ENCODE peak calls at places on chromosomes 12 and 14, in four cellular contexts. One of them, this sample, is unnamed. For H3K36me3 and H3K9me3, the result is how much of the 10 kb centered on the place peaks cover.

GRCh38 chr12:20492251-20492728 is 124.0 kb downstream of the PDE3A start:
- DNase-seq in HepG2: no peak
- DNase-seq in right atrium auricular region: no peak
- DNase-seq in fibroblast of lung: peak
- DNase-seq in this sample: no peak

GRCh38 chr12:9640024-9640423 is 29.5 kb upstream of the CLEC2D start:
- DNase-seq in right atrium auricular region: no peak
- DNase-seq in fibroblast of lung: no peak
- DNase-seq in HepG2: no peak
- DNase-seq in this sample: no peak

GRCh38 chr12:124073636-124074035 is 100.6 kb downstream of the ZNF664 start:
- DNase-seq in fibroblast of lung: peak
- DNase-seq in HepG2: no peak
- DNase-seq in right atrium auricular region: no peak
- DNase-seq in this sample: no peak

GRCh38 chr12:65999564-66000280 is 130.8 kb downstream of the LLPH start:
- DNase-seq in HepG2: no peak
- DNase-seq in right atrium auricular region: no peak
- DNase-seq in fibroblast of lung: peak
- DNase-seq in this sample: no peak

GRCh38 chr12:122888232-122888752 is 7.6 kb downstream of the VPS37B start:
- DNase-seq in HepG2: peak
- DNase-seq in fibroblast of lung: peak
- DNase-seq in right atrium auricular region: peak
- DNase-seq in this sample: peak

GRCh38 chr14:60590907-60591510 is 58.3 kb downstream of the SIX1 start:
- DNase-seq in fibroblast of lung: peak
- DNase-seq in HepG2: no peak
- DNase-seq in right atrium auricular region: no peak
- DNase-seq in this sample: no peak

GRCh38 chr14:79074501-79074900 is 904.3 kb downstream of the NRXN3 start:
- DNase-seq in fibroblast of lung: no peak
- DNase-seq in HepG2: no peak
- DNase-seq in right atrium auricular region: no peak
- DNase-seq in this sample: no peak

GRCh38 chr12:52171950-52172512 is 19.8 kb downstream of the KRT80 start:
- DNase-seq in right atrium auricular region: no peak
- DNase-seq in fibroblast of lung: peak
- DNase-seq in HepG2: peak
- DNase-seq in this sample: peak

GRCh38 chr12:125193798-125194562 is 128.7 kb downstream of the AACS start:
- DNase-seq in HepG2: no peak
- DNase-seq in right atrium auricular region: no peak
- DNase-seq in fibroblast of lung: peak
- DNase-seq in this sample: no peak

GRCh38 chr14:37369446-37369845 is 171.7 kb downstream of the MIPOL1 start:
- DNase-seq in fibroblast of lung: no peak
- DNase-seq in HepG2: peak
- DNase-seq in right atrium auricular region: no peak
- DNase-seq in this sample: no peak

GRCh38 chr14:105844047-105844630 is 317.8 kb downstream of the TMEM121 start:
- DNase-seq in right atrium auricular region: peak
- DNase-seq in HepG2: no peak
- DNase-seq in fibroblast of lung: no peak
- DNase-seq in this sample: no peak

GRCh38 chr12:72346331-72346944 is 74.3 kb downstream of the TRHDE start:
- DNase-seq in right atrium auricular region: no peak
- DNase-seq in HepG2: peak
- DNase-seq in fibroblast of lung: peak
- DNase-seq in this sample: peak

GRCh38 chr12:22733756-22734155 is 108.8 kb downstream of the ETNK1 start:
- DNase-seq in right atrium auricular region: no peak
- DNase-seq in HepG2: no peak
- DNase-seq in fibroblast of lung: peak
- DNase-seq in this sample: no peak

GRCh38 chr12:45598761-45599160 is 130.7 kb upstream of the ARID2 start:
- DNase-seq in fibroblast of lung: no peak
- DNase-seq in HepG2: no peak
- DNase-seq in right atrium auricular region: no peak
- DNase-seq in this sample: no peak

GRCh38 chr14:38044710-38045109 is 163.0 kb upstream of the SSTR1 start:
- DNase-seq in fibroblast of lung: no peak
- DNase-seq in right atrium auricular region: no peak
- DNase-seq in HepG2: no peak
- DNase-seq in this sample: no peak

GRCh38 chr14:31950760-31951637 is 126.1 kb upstream of the ARHGAP5 start:
- DNase-seq in fibroblast of lung: peak
- DNase-seq in right atrium auricular region: peak
- DNase-seq in HepG2: no peak
- DNase-seq in this sample: no peak

GRCh38 chr12:2697057-2697456 is 97.7 kb upstream of the FKBP4 start:
- DNase-seq in right atrium auricular region: no peak
- DNase-seq in HepG2: no peak
- DNase-seq in fibroblast of lung: no peak
- DNase-seq in this sample: no peak

GRCh38 chr12:54300732-54301427 is at the start of gene NFE2:
- DNase-seq in HepG2: peak
- DNase-seq in fibroblast of lung: peak
- DNase-seq in right atrium auricular region: no peak
- DNase-seq in this sample: peak

GRCh38 chr12:119758695-119759094 is 90.8 kb downstream of the PRKAB1 start:
- DNase-seq in HepG2: no peak
- DNase-seq in right atrium auricular region: no peak
- DNase-seq in fibroblast of lung: no peak
- DNase-seq in this sample: no peak

GRCh38 chr12:119762619-119763018 is 94.7 kb downstream of the PRKAB1 start:
- DNase-seq in right atrium auricular region: no peak
- DNase-seq in fibroblast of lung: no peak
- DNase-seq in HepG2: no peak
- DNase-seq in this sample: no peak

DNA sequence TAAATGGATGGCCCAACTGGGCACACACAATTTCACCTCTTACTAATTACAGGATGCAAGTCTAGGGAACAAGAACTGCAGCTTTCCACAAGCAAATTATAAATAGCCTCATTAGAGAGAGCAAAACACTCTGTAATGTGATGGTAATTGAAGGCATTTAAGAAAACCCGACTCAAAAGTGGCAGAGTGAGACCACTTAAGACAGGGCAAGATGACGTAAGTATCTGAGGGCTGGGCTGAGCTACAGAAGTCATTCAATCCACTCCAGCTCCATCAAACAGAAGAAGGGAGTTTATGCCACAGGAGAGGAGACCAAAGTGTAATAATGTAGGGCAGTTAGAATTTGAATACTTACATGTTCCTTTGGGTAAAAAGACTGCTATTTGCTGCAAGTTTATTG is 90.3 kb downstream of the PRKAB1 start:
- DNase-seq in HepG2: no peak
- DNase-seq in right atrium auricular region: no peak
- DNase-seq in fibroblast of lung: no peak
- DNase-seq in this sample: no peak
- H3K36me3 ChIP-seq in HepG2: under half
- H3K36me3 ChIP-seq in right atrium auricular region: under half
- H3K36me3 ChIP-seq in fibroblast of lung: under half
- H3K36me3 ChIP-seq in this sample: under half

GRCh38 chr12:68118096-68118755 is 41.3 kb downstream of the IFNG start:
- DNase-seq in right atrium auricular region: no peak
- DNase-seq in HepG2: no peak
- DNase-seq in fibroblast of lung: no peak
- DNase-seq in this sample: no peak
- TF ChIP-seq CTCF in right atrium auricular region: no peak
- TF ChIP-seq CTCF in HepG2: no peak
- TF ChIP-seq CTCF in fibroblast of lung: no peak
- TF ChIP-seq CTCF in this sample: no peak

GRCh38 chr12:89162704-89163261 is 189.5 kb downstream of the DUSP6 start:
- DNase-seq in HepG2: no peak
- DNase-seq in fibroblast of lung: peak
- DNase-seq in right atrium auricular region: peak
- DNase-seq in this sample: no peak
- H3K9me3 ChIP-seq in HepG2: under half
- H3K9me3 ChIP-seq in fibroblast of lung: under half
- H3K9me3 ChIP-seq in right atrium auricular region: under half
- H3K9me3 ChIP-seq in this sample: under half

DNA sequence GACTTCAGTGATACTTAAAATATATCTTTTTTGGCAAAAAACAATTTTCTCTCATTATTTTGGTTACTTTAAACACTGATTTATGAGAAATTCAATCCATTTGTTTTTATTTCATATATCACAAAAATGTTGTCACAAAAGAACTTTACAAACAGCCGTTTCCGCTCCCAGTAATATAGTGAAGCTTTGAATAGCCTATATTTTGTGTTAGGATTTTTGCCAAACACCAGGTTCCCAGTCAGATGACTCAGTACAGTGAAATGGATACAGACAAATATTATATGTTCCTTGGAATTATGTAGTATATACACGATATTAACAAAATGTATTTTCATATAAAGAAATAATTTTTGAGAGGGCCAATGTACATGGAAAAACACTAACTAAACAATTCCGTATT is 411.1 kb downstream of the CCER1 start:
- DNase-seq in right atrium auricular region: no peak
- DNase-seq in HepG2: no peak
- DNase-seq in fibroblast of lung: peak
- DNase-seq in this sample: no peak
- H3K36me3 ChIP-seq in right atrium auricular region: under half
- H3K36me3 ChIP-seq in HepG2: under half
- H3K36me3 ChIP-seq in fibroblast of lung: under half
- H3K36me3 ChIP-seq in this sample: under half

GRCh38 chr12:109451400-109451799 is 25.7 kb downstream of the KCTD10 start:
- DNase-seq in fibroblast of lung: no peak
- DNase-seq in HepG2: no peak
- DNase-seq in right atrium auricular region: no peak
- DNase-seq in this sample: no peak

GRCh38 chr12:109448272-109448671 is 28.8 kb downstream of the KCTD10 start:
- DNase-seq in HepG2: no peak
- DNase-seq in fibroblast of lung: no peak
- DNase-seq in right atrium auricular region: no peak
- DNase-seq in this sample: no peak

GRCh38 chr12:109450980-109451379 is 26.1 kb downstream of the KCTD10 start:
- DNase-seq in fibroblast of lung: no peak
- DNase-seq in HepG2: no peak
- DNase-seq in right atrium auricular region: no peak
- DNase-seq in this sample: no peak

GRCh38 chr12:109448707-109449390 is 28.3 kb downstream of the KCTD10 start:
- DNase-seq in fibroblast of lung: no peak
- DNase-seq in right atrium auricular region: no peak
- DNase-seq in HepG2: no peak
- DNase-seq in this sample: no peak

GRCh38 chr12:109449845-109450532 is 27.1 kb downstream of the KCTD10 start:
- DNase-seq in right atrium auricular region: no peak
- DNase-seq in HepG2: no peak
- DNase-seq in fibroblast of lung: no peak
- DNase-seq in this sample: no peak
- TF ChIP-seq CTCF in right atrium auricular region: no peak
- TF ChIP-seq CTCF in HepG2: peak
- TF ChIP-seq CTCF in fibroblast of lung: no peak
- TF ChIP-seq CTCF in this sample: no peak

GRCh38 chr14:104199266-104199665 is 60.9 kb downstream of the KIF26A start:
- DNase-seq in right atrium auricular region: no peak
- DNase-seq in fibroblast of lung: no peak
- DNase-seq in HepG2: no peak
- DNase-seq in this sample: no peak

GRCh38 chr14:104195854-104196253 is 57.5 kb downstream of the KIF26A start:
- DNase-seq in HepG2: no peak
- DNase-seq in right atrium auricular region: no peak
- DNase-seq in fibroblast of lung: no peak
- DNase-seq in this sample: no peak

GRCh38 chr14:104196461-104197180 is 58.2 kb downstream of the KIF26A start:
- DNase-seq in right atrium auricular region: no peak
- DNase-seq in HepG2: no peak
- DNase-seq in fibroblast of lung: no peak
- DNase-seq in this sample: no peak

GRCh38 chr14:104195361-104195760 is 57.0 kb downstream of the KIF26A start:
- DNase-seq in fibroblast of lung: no peak
- DNase-seq in right atrium auricular region: no peak
- DNase-seq in HepG2: no peak
- DNase-seq in this sample: no peak

DNA sequence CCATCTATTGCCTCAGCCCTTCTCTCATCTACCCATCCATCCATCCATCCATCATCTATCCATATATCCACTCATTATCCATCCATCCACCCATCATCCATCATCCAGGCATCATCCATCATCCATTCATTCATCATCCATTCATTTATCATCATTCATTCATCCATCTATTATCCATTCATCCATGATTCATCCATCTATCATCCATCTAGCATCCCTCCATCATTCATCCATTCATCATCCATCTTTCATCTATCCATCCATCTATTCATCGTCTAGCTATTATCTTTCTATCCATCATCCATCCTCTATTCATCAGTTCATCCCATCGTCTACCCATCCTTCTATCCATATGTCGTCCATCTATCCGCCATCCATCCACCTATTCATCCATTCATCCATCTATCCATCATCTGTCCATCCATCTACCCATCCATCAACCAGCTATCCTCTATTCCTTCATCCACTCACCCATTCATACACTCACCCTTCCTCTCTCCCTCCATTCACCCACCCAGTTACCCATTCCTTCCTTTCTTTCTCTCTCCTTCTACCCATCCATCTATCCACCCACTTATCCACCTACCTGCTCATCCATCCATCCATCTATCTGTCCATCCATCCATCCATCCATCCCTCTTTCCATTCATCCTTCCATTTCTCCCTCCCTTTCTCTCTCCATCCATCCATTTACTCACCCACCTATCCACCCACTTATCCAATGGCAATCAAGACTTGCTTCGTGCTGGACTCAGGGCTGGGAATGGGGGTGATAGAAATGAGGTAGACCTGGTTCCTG is 59.3 kb downstream of the KIF26A start:
- DNase-seq in HepG2: no peak
- DNase-seq in fibroblast of lung: no peak
- DNase-seq in right atrium auricular region: no peak
- DNase-seq in this sample: no peak
- H3K9me3 ChIP-seq in HepG2: under half
- H3K9me3 ChIP-seq in fibroblast of lung: under half
- H3K9me3 ChIP-seq in right atrium auricular region: under half
- H3K9me3 ChIP-seq in this sample: under half

GRCh38 chr14:100123618-100124017 is 35.8 kb downstream of the DEGS2 start:
- DNase-seq in right atrium auricular region: no peak
- DNase-seq in HepG2: no peak
- DNase-seq in fibroblast of lung: no peak
- DNase-seq in this sample: no peak
- H3K36me3 ChIP-seq in right atrium auricular region: under half
- H3K36me3 ChIP-seq in HepG2: under half
- H3K36me3 ChIP-seq in fibroblast of lung: under half
- H3K36me3 ChIP-seq in this sample: under half

This sample was measured in Caco-2.